ENCODE peak calls at places on chromosomes 13 and 19, in six cellular contexts. One of them, this sample, is unnamed.

GRCh38 chr19:12244370-12244769 is 50.3 kb downstream of the ZNF44 start:
- DNase-seq in adrenal gland: no peak
- DNase-seq in OCI-LY7: peak; percentile 20
- DNase-seq in astrocyte of the spinal cord: no peak
- DNase-seq in AG09309: no peak
- DNase-seq in PC-3: no peak
- DNase-seq in this sample: no peak

GRCh38 chr19:29299416-29300380 is 86.7 kb upstream of the UQCRFS1 start:
- DNase-seq in astrocyte of the spinal cord: no peak
- DNase-seq in OCI-LY7: no peak
- DNase-seq in adrenal gland: no peak
- DNase-seq in PC-3: no peak
- DNase-seq in AG09309: no peak
- DNase-seq in this sample: no peak

GRCh38 chr13:73109288-73109899 is 50.6 kb downstream of the KLF5 start:
- DNase-seq in AG09309: no peak
- DNase-seq in astrocyte of the spinal cord: no peak
- DNase-seq in PC-3: no peak
- DNase-seq in OCI-LY7: no peak
- DNase-seq in adrenal gland: no peak
- DNase-seq in this sample: no peak

GRCh38 chr19:9453953-9454352 is 18.6 kb upstream of the ZNF266 start:
- DNase-seq in OCI-LY7: no peak
- DNase-seq in AG09309: no peak
- DNase-seq in PC-3: no peak
- DNase-seq in adrenal gland: no peak
- DNase-seq in astrocyte of the spinal cord: no peak
- DNase-seq in this sample: no peak

GRCh38 chr13:70960841-70961443 is 852.7 kb upstream of the KLHL1 start:
- DNase-seq in astrocyte of the spinal cord: peak; percentile 52
- DNase-seq in OCI-LY7: peak; percentile 1
- DNase-seq in AG09309: no peak
- DNase-seq in PC-3: peak; percentile 51
- DNase-seq in adrenal gland: no peak
- DNase-seq in this sample: peak; percentile 30

GRCh38 chr19:44212250-44212864 is at the start of gene ZNF227:
- DNase-seq in astrocyte of the spinal cord: peak; percentile 97
- DNase-seq in OCI-LY7: peak; percentile 78
- DNase-seq in adrenal gland: peak; percentile 95
- DNase-seq in AG09309: peak; percentile 84
- DNase-seq in PC-3: peak; percentile 92
- DNase-seq in this sample: peak; percentile 97

GRCh38 chr13:101007245-101007644 is 332.6 kb upstream of the TMTC4 start:
- DNase-seq in PC-3: no peak
- DNase-seq in adrenal gland: no peak
- DNase-seq in astrocyte of the spinal cord: no peak
- DNase-seq in OCI-LY7: no peak
- DNase-seq in AG09309: no peak
- DNase-seq in this sample: no peak

GRCh38 chr13:109794095-109794494 is 7.7 kb upstream of the IRS2 start:
- DNase-seq in OCI-LY7: no peak
- DNase-seq in PC-3: no peak
- DNase-seq in adrenal gland: no peak
- DNase-seq in astrocyte of the spinal cord: no peak
- DNase-seq in AG09309: no peak
- DNase-seq in this sample: no peak

GRCh38 chr13:112059457-112060317 is 7.3 kb upstream of the SOX1 start:
- DNase-seq in adrenal gland: no peak
- DNase-seq in PC-3: no peak
- DNase-seq in AG09309: no peak
- DNase-seq in astrocyte of the spinal cord: no peak
- DNase-seq in OCI-LY7: no peak
- DNase-seq in this sample: no peak

GRCh38 chr13:47904891-47905290 is 96.2 kb downstream of the SUCLA2 start:
- DNase-seq in OCI-LY7: no peak
- DNase-seq in astrocyte of the spinal cord: no peak
- DNase-seq in adrenal gland: no peak
- DNase-seq in PC-3: no peak
- DNase-seq in AG09309: no peak
- DNase-seq in this sample: no peak

GRCh38 chr13:67094078-67094477 is 136.1 kb downstream of the PCDH9 start:
- DNase-seq in astrocyte of the spinal cord: no peak
- DNase-seq in AG09309: no peak
- DNase-seq in PC-3: no peak
- DNase-seq in OCI-LY7: no peak
- DNase-seq in adrenal gland: no peak
- DNase-seq in this sample: no peak

GRCh38 chr19:42529248-42529764 is 1.0 kb upstream of the CEACAM1 start:
- DNase-seq in OCI-LY7: peak; percentile 84
- DNase-seq in AG09309: peak; percentile 2
- DNase-seq in PC-3: peak; percentile 71
- DNase-seq in astrocyte of the spinal cord: peak; percentile 42
- DNase-seq in adrenal gland: peak; percentile 62
- DNase-seq in this sample: peak; percentile 47

GRCh38 chr19:17765069-17765618 is 13.9 kb downstream of the FCHO1 start:
- DNase-seq in PC-3: peak; percentile 83
- DNase-seq in OCI-LY7: no peak
- DNase-seq in astrocyte of the spinal cord: no peak
- DNase-seq in AG09309: no peak
- DNase-seq in adrenal gland: peak; percentile 57
- DNase-seq in this sample: peak; percentile 39

GRCh38 chr19:35052599-35053190 is 11.2 kb downstream of the HPN start:
- DNase-seq in PC-3: no peak
- DNase-seq in OCI-LY7: no peak
- DNase-seq in adrenal gland: no peak
- DNase-seq in astrocyte of the spinal cord: no peak
- DNase-seq in AG09309: no peak
- DNase-seq in this sample: no peak

GRCh38 chr19:44303305-44303704 is 1.5 kb downstream of the ZNF235 start:
- DNase-seq in AG09309: no peak
- DNase-seq in PC-3: peak; percentile 12
- DNase-seq in adrenal gland: no peak
- DNase-seq in OCI-LY7: no peak
- DNase-seq in astrocyte of the spinal cord: no peak
- DNase-seq in this sample: no peak

GRCh38 chr13:79241697-79242096 is 164.4 kb downstream of the RBM26 start:
- DNase-seq in OCI-LY7: no peak
- DNase-seq in AG09309: no peak
- DNase-seq in astrocyte of the spinal cord: no peak
- DNase-seq in PC-3: no peak
- DNase-seq in adrenal gland: no peak
- DNase-seq in this sample: no peak
- TF ChIP-seq CTCF in OCI-LY7: no peak
- TF ChIP-seq CTCF in AG09309: no peak
- TF ChIP-seq CTCF in astrocyte of the spinal cord: no peak
- TF ChIP-seq CTCF in PC-3: no peak
- TF ChIP-seq CTCF in adrenal gland: no peak
- TF ChIP-seq CTCF in this sample: no peak

GRCh38 chr13:26557393-26558073 is at the start of gene WASF3:
- DNase-seq in AG09309: peak; percentile 64
- DNase-seq in OCI-LY7: peak; percentile 60
- DNase-seq in astrocyte of the spinal cord: peak; percentile 93
- DNase-seq in adrenal gland: peak; percentile 96
- DNase-seq in PC-3: peak; percentile 88
- DNase-seq in this sample: peak; percentile 86
- H3K4me3 ChIP-seq in AG09309: peak within 1 kb of the TSS; percentile 56
- H3K4me3 ChIP-seq in OCI-LY7: peak within 1 kb of the TSS; percentile 52
- H3K4me3 ChIP-seq in astrocyte of the spinal cord: peak within 1 kb of the TSS; percentile 53
- H3K4me3 ChIP-seq in adrenal gland: no peak within 1 kb of the TSS
- H3K4me3 ChIP-seq in PC-3: peak within 1 kb of the TSS; percentile 69
- H3K4me3 ChIP-seq in this sample: peak within 1 kb of the TSS; percentile 59

GRCh38 chr19:40216013-40216776 is 2.0 kb downstream of the TTC9B start:
- DNase-seq in astrocyte of the spinal cord: no peak
- DNase-seq in OCI-LY7: no peak
- DNase-seq in PC-3: no peak
- DNase-seq in adrenal gland: no peak
- DNase-seq in AG09309: no peak
- DNase-seq in this sample: no peak

GRCh38 chr19:40216777-40217026 is 1.5 kb downstream of the TTC9B start:
- DNase-seq in AG09309: no peak
- DNase-seq in OCI-LY7: no peak
- DNase-seq in adrenal gland: no peak
- DNase-seq in astrocyte of the spinal cord: no peak
- DNase-seq in PC-3: no peak
- DNase-seq in this sample: no peak

GRCh38 chr19:40217027-40217810 is 965 bp downstream of the TTC9B start:
- DNase-seq in adrenal gland: no peak
- DNase-seq in PC-3: peak; percentile 68
- DNase-seq in OCI-LY7: peak; percentile 28
- DNase-seq in AG09309: no peak
- DNase-seq in astrocyte of the spinal cord: no peak
- DNase-seq in this sample: no peak

GRCh38 chr19:40219721-40220276 is 1.6 kb upstream of the TTC9B start:
- DNase-seq in astrocyte of the spinal cord: peak; percentile 69
- DNase-seq in AG09309: no peak
- DNase-seq in OCI-LY7: no peak
- DNase-seq in PC-3: peak; percentile 76
- DNase-seq in adrenal gland: peak; percentile 54
- DNase-seq in this sample: peak; percentile 37

GRCh38 chr19:40217921-40218890 is at the start of gene TTC9B:
- DNase-seq in OCI-LY7: no peak
- DNase-seq in adrenal gland: no peak
- DNase-seq in PC-3: no peak
- DNase-seq in astrocyte of the spinal cord: no peak
- DNase-seq in AG09309: no peak
- DNase-seq in this sample: no peak
- TF ChIP-seq CTCF in OCI-LY7: no peak
- TF ChIP-seq CTCF in adrenal gland: no peak
- TF ChIP-seq CTCF in PC-3: no peak
- TF ChIP-seq CTCF in astrocyte of the spinal cord: no peak
- TF ChIP-seq CTCF in AG09309: no peak
- TF ChIP-seq CTCF in this sample: no peak

DNA sequence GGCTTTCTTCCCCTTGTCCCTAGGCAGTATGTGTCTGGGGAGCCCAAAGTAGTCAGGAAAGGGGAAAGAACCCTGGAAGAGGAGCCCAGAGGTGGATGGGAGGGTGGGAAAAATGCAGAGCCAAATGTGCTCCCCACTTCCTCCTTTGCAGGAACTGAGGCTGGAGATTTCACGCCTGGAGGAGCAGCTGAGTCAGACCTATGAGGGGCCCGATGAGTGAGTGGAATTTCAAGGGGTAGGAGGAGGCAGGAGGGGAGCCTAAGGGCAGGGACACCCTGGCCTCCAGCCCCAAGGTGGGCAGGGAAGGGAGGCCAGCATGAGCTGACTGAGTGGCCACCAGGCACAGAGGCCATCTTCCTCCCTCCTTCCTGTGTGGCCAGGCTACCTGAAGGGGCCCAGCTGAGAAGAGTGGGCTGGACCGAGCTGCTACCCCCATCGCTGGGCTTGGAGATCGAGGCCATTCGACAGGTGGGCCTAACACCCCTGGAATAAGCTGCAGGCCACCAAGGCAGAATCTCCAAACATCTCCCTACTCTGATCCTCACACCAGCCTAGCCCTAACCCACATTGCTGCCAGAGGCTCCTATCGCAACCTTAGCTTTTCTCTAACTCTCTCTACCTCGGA is 14.3 kb downstream of the PTH2 start:
- DNase-seq in AG09309: no peak
- DNase-seq in adrenal gland: no peak
- DNase-seq in OCI-LY7: peak; percentile 44
- DNase-seq in PC-3: no peak
- DNase-seq in astrocyte of the spinal cord: no peak
- DNase-seq in this sample: no peak
- H3K4me3 ChIP-seq in AG09309: no peak overlapping the region
- H3K4me3 ChIP-seq in adrenal gland: no peak overlapping the region
- H3K4me3 ChIP-seq in OCI-LY7: peak overlapping the region; percentile 54
- H3K4me3 ChIP-seq in PC-3: no peak overlapping the region
- H3K4me3 ChIP-seq in astrocyte of the spinal cord: no peak overlapping the region
- H3K4me3 ChIP-seq in this sample: no peak overlapping the region